ENCODE peak calls at places on chromosome X, in six cellular contexts. One of them, this sample, is unnamed.

GRCh38 chrX:9342581-9343051 is 122.2 kb upstream of the TBL1X start:
- DNase-seq in fibroblast of pulmonary artery: peak
- DNase-seq in lower leg skin: peak
- DNase-seq in thoracic aorta: peak
- DNase-seq in left ventricle myocardium inferior: peak
- DNase-seq in WTC11: peak
- DNase-seq in this sample: no peak

GRCh38 chrX:71533850-71534515 is 1.1 kb downstream of the OGT start:
- DNase-seq in fibroblast of pulmonary artery: peak
- DNase-seq in thoracic aorta: no peak
- DNase-seq in left ventricle myocardium inferior: peak
- DNase-seq in WTC11: peak
- DNase-seq in lower leg skin: peak
- DNase-seq in this sample: no peak

GRCh38 chrX:22987452-22987851 is 12.3 kb upstream of the DDX53 start:
- DNase-seq in thoracic aorta: no peak
- DNase-seq in WTC11: no peak
- DNase-seq in fibroblast of pulmonary artery: no peak
- DNase-seq in lower leg skin: no peak
- DNase-seq in left ventricle myocardium inferior: no peak
- DNase-seq in this sample: no peak

GRCh38 chrX:13064599-13065143 is 20.3 kb upstream of the FAM9C start:
- DNase-seq in fibroblast of pulmonary artery: peak
- DNase-seq in WTC11: no peak
- DNase-seq in lower leg skin: peak
- DNase-seq in left ventricle myocardium inferior: no peak
- DNase-seq in thoracic aorta: no peak
- DNase-seq in this sample: no peak

GRCh38 chrX:102345916-102346315 is 93.9 kb downstream of the NXF2B start:
- DNase-seq in WTC11: peak
- DNase-seq in fibroblast of pulmonary artery: peak
- DNase-seq in left ventricle myocardium inferior: peak
- DNase-seq in thoracic aorta: peak
- DNase-seq in lower leg skin: peak
- DNase-seq in this sample: peak

GRCh38 chrX:13607996-13608365 is 38.6 kb downstream of the EGFL6 start:
- DNase-seq in fibroblast of pulmonary artery: no peak
- DNase-seq in thoracic aorta: no peak
- DNase-seq in WTC11: no peak
- DNase-seq in left ventricle myocardium inferior: no peak
- DNase-seq in lower leg skin: no peak
- DNase-seq in this sample: no peak

GRCh38 chrX:55057691-55058249 is 17.1 kb upstream of the PAGE2B start:
- DNase-seq in thoracic aorta: no peak
- DNase-seq in WTC11: peak
- DNase-seq in fibroblast of pulmonary artery: peak
- DNase-seq in left ventricle myocardium inferior: no peak
- DNase-seq in lower leg skin: peak
- DNase-seq in this sample: no peak

GRCh38 chrX:56784666-56785065 is 55.6 kb downstream of the NBDY start:
- DNase-seq in lower leg skin: no peak
- DNase-seq in WTC11: no peak
- DNase-seq in fibroblast of pulmonary artery: no peak
- DNase-seq in thoracic aorta: no peak
- DNase-seq in left ventricle myocardium inferior: no peak
- DNase-seq in this sample: no peak

GRCh38 chrX:107716045-107716684 is 59.4 kb downstream of the TSC22D3 start:
- DNase-seq in left ventricle myocardium inferior: no peak
- DNase-seq in lower leg skin: no peak
- DNase-seq in fibroblast of pulmonary artery: peak
- DNase-seq in thoracic aorta: no peak
- DNase-seq in WTC11: peak
- DNase-seq in this sample: no peak

GRCh38 chrX:120749141-120749846 is 119.4 kb upstream of the C1GALT1C1 start:
- DNase-seq in fibroblast of pulmonary artery: no peak
- DNase-seq in lower leg skin: no peak
- DNase-seq in thoracic aorta: no peak
- DNase-seq in left ventricle myocardium inferior: no peak
- DNase-seq in WTC11: no peak
- DNase-seq in this sample: no peak

GRCh38 chrX:65596270-65596669 is 61.7 kb upstream of the LAS1L start:
- DNase-seq in WTC11: no peak
- DNase-seq in lower leg skin: no peak
- DNase-seq in fibroblast of pulmonary artery: peak
- DNase-seq in left ventricle myocardium inferior: no peak
- DNase-seq in thoracic aorta: no peak
- DNase-seq in this sample: no peak

GRCh38 chrX:115576676-115577075 is 15.7 kb downstream of the PLS3 start:
- DNase-seq in left ventricle myocardium inferior: no peak
- DNase-seq in thoracic aorta: no peak
- DNase-seq in WTC11: no peak
- DNase-seq in fibroblast of pulmonary artery: no peak
- DNase-seq in lower leg skin: no peak
- DNase-seq in this sample: no peak

GRCh38 chrX:106036716-106037115 is 1.8 kb downstream of the SERPINA7 start:
- DNase-seq in WTC11: no peak
- DNase-seq in fibroblast of pulmonary artery: no peak
- DNase-seq in lower leg skin: no peak
- DNase-seq in left ventricle myocardium inferior: no peak
- DNase-seq in thoracic aorta: no peak
- DNase-seq in this sample: no peak

GRCh38 chrX:19931146-19931545 is 43.7 kb upstream of the SH3KBP1 start:
- DNase-seq in lower leg skin: no peak
- DNase-seq in WTC11: no peak
- DNase-seq in left ventricle myocardium inferior: no peak
- DNase-seq in thoracic aorta: no peak
- DNase-seq in fibroblast of pulmonary artery: no peak
- DNase-seq in this sample: no peak

GRCh38 chrX:107483976-107484726 is 34.7 kb downstream of the FRMPD3 start:
- DNase-seq in fibroblast of pulmonary artery: peak
- DNase-seq in left ventricle myocardium inferior: peak
- DNase-seq in WTC11: peak
- DNase-seq in lower leg skin: no peak
- DNase-seq in thoracic aorta: no peak
- DNase-seq in this sample: no peak

GRCh38 chrX:153903991-153904957 is at the start of gene AVPR2:
- DNase-seq in WTC11: no peak
- DNase-seq in fibroblast of pulmonary artery: no peak
- DNase-seq in left ventricle myocardium inferior: peak
- DNase-seq in thoracic aorta: no peak
- DNase-seq in lower leg skin: no peak
- DNase-seq in this sample: no peak

GRCh38 chrX:106726485-106727437 is at the start of gene RNF128:
- DNase-seq in lower leg skin: peak
- DNase-seq in left ventricle myocardium inferior: no peak
- DNase-seq in fibroblast of pulmonary artery: peak
- DNase-seq in thoracic aorta: no peak
- DNase-seq in WTC11: peak
- DNase-seq in this sample: no peak

GRCh38 chrX:10726647-10727046 is 106.3 kb upstream of the MID1 start:
- DNase-seq in lower leg skin: no peak
- DNase-seq in WTC11: no peak
- DNase-seq in fibroblast of pulmonary artery: peak
- DNase-seq in thoracic aorta: no peak
- DNase-seq in left ventricle myocardium inferior: no peak
- DNase-seq in this sample: no peak

GRCh38 chrX:38375888-38376287 is 23.5 kb downstream of the OTC start:
- DNase-seq in thoracic aorta: no peak
- DNase-seq in fibroblast of pulmonary artery: peak
- DNase-seq in left ventricle myocardium inferior: no peak
- DNase-seq in lower leg skin: no peak
- DNase-seq in WTC11: no peak
- DNase-seq in this sample: no peak

GRCh38 chrX:42020225-42020624 is 96.9 kb upstream of the CASK start:
- DNase-seq in WTC11: no peak
- DNase-seq in left ventricle myocardium inferior: no peak
- DNase-seq in fibroblast of pulmonary artery: no peak
- DNase-seq in lower leg skin: no peak
- DNase-seq in thoracic aorta: no peak
- DNase-seq in this sample: no peak

GRCh38 chrX:38473715-38474114 is 87.6 kb upstream of the TSPAN7 start:
- DNase-seq in WTC11: no peak
- DNase-seq in lower leg skin: no peak
- DNase-seq in thoracic aorta: no peak
- DNase-seq in left ventricle myocardium inferior: no peak
- DNase-seq in fibroblast of pulmonary artery: no peak
- DNase-seq in this sample: no peak

GRCh38 chrX:10140264-10140663 is 16.5 kb upstream of the CLCN4 start:
- DNase-seq in fibroblast of pulmonary artery: no peak
- DNase-seq in thoracic aorta: no peak
- DNase-seq in left ventricle myocardium inferior: no peak
- DNase-seq in WTC11: no peak
- DNase-seq in lower leg skin: no peak
- DNase-seq in this sample: no peak

GRCh38 chrX:49002091-49002935 is at the start of gene GRIPAP1:
- DNase-seq in lower leg skin: peak
- DNase-seq in WTC11: peak
- DNase-seq in fibroblast of pulmonary artery: peak
- DNase-seq in left ventricle myocardium inferior: peak
- DNase-seq in thoracic aorta: peak
- DNase-seq in this sample: no peak

GRCh38 chrX:73979551-73980131 is 324.3 kb upstream of the ZCCHC13 start:
- DNase-seq in lower leg skin: no peak
- DNase-seq in thoracic aorta: no peak
- DNase-seq in WTC11: no peak
- DNase-seq in left ventricle myocardium inferior: no peak
- DNase-seq in fibroblast of pulmonary artery: no peak
- DNase-seq in this sample: no peak

GRCh38 chrX:129650183-129650689 is 4.5 kb downstream of the APLN start:
- DNase-seq in lower leg skin: no peak
- DNase-seq in WTC11: no peak
- DNase-seq in left ventricle myocardium inferior: no peak
- DNase-seq in fibroblast of pulmonary artery: no peak
- DNase-seq in thoracic aorta: no peak
- DNase-seq in this sample: no peak

GRCh38 chrX:23952984-23953907 is 45.4 kb downstream of the CXorf58 start:
- DNase-seq in WTC11: peak
- DNase-seq in thoracic aorta: no peak
- DNase-seq in lower leg skin: no peak
- DNase-seq in fibroblast of pulmonary artery: no peak
- DNase-seq in left ventricle myocardium inferior: no peak
- DNase-seq in this sample: no peak

GRCh38 chrX:155028192-155028591 is 1.5 kb downstream of the FUNDC2 start:
- DNase-seq in left ventricle myocardium inferior: no peak
- DNase-seq in lower leg skin: no peak
- DNase-seq in fibroblast of pulmonary artery: no peak
- DNase-seq in thoracic aorta: no peak
- DNase-seq in WTC11: no peak
- DNase-seq in this sample: no peak
- TF ChIP-seq CTCF in left ventricle myocardium inferior: no peak
- TF ChIP-seq CTCF in lower leg skin: no peak
- TF ChIP-seq CTCF in fibroblast of pulmonary artery: no peak
- TF ChIP-seq CTCF in thoracic aorta: no peak
- TF ChIP-seq CTCF in WTC11: no peak
- TF ChIP-seq CTCF in this sample: no peak

GRCh38 chrX:85544609-85545008 is 165.1 kb upstream of the POF1B start:
- DNase-seq in fibroblast of pulmonary artery: peak
- DNase-seq in WTC11: no peak
- DNase-seq in lower leg skin: no peak
- DNase-seq in left ventricle myocardium inferior: no peak
- DNase-seq in thoracic aorta: no peak
- DNase-seq in this sample: no peak
- TF ChIP-seq CTCF in fibroblast of pulmonary artery: peak
- TF ChIP-seq CTCF in WTC11: no peak
- TF ChIP-seq CTCF in lower leg skin: no peak
- TF ChIP-seq CTCF in left ventricle myocardium inferior: peak
- TF ChIP-seq CTCF in thoracic aorta: peak
- TF ChIP-seq CTCF in this sample: no peak

DNA sequence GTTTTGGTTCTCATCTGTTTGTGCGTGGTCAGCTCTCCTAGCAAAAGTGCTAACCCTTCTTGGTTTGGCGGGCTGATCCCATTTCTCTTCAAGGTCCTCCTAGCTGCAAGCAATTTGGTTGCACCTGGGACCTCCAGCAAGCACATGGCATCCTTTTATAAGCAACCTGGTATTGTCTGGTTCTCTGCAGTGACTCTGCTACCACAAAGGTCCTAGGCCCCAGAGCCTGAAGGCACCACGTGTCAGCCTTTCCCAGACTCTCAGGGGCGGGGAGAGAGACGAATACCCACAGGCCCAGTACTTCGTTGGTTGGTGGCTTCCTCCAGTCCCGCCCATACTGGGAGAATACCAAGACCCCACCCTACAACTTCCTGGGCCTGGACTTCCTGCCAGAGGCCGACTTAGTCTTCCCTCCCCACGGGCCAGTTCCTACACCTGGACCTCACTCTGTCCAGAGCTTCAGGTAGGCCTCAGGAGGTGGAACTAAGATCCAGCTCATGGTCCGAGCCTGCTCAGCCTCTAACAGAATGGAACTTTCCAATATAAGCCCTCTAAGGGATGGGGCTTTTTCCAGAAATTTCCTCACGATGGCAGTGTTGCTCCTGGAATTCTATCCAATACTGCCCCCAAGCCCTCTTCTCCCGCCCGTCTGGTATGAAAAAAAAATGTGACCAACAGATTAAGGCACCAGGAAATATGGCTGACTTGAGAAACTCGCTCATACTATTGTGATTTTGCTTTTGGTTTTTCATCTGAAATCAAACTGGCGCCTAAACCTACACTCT is 192.5 kb upstream of the STK26 start:
- DNase-seq in lower leg skin: peak
- DNase-seq in WTC11: peak
- DNase-seq in left ventricle myocardium inferior: peak
- DNase-seq in thoracic aorta: no peak
- DNase-seq in fibroblast of pulmonary artery: peak
- DNase-seq in this sample: peak
- TF ChIP-seq CTCF in lower leg skin: no peak
- TF ChIP-seq CTCF in WTC11: no peak
- TF ChIP-seq CTCF in left ventricle myocardium inferior: peak
- TF ChIP-seq CTCF in thoracic aorta: no peak
- TF ChIP-seq CTCF in fibroblast of pulmonary artery: peak
- TF ChIP-seq CTCF in this sample: no peak

DNA sequence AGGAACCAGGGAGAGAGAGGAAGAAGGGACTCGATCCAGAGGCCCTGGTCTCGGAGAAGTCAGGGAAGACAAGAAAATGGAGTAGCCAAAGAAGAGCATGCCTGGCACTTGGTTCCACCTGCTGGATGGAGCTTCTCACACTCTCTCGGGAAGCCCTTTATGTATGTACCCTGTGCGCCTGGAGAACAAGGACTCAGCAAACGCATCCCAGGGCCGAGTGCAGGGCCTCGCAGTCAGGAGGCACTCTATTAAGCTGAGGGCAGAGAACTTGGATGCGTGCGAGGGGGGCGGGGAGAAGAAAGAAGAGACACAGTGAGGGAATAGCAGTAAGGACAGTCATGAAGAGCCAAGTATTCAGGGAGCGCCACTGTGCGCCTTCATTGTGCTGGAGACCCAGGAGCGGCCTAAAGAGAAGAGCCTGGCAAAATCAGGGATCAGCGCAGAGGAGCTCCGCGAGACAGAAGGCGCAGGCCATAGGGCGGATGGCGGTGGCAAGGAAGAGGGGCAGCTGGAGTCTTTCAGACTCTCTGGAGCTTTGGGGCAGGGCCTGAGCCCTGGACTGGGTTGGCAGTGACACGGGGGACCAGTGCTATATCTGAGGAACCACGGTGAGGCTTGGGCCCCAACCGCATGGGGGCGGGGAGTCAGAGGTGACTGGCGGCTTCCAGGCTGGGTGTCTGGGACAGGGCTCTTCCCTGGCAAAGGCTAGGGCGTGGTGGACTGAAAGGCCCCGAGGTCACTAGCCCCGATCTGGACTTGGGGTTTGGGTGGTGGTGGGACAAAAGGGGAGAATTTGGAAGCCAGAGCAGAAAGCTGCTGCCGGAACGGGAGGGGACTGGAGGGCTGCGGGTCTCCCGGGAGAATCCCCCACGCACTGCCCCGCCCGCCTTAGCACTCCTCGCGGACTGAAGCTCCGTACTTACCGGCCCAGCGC is 1.9 kb upstream of the SEPTIN6 start:
- DNase-seq in thoracic aorta: no peak
- DNase-seq in fibroblast of pulmonary artery: no peak
- DNase-seq in WTC11: peak
- DNase-seq in left ventricle myocardium inferior: no peak
- DNase-seq in lower leg skin: no peak
- DNase-seq in this sample: no peak
- TF ChIP-seq CTCF in thoracic aorta: no peak
- TF ChIP-seq CTCF in fibroblast of pulmonary artery: no peak
- TF ChIP-seq CTCF in WTC11: no peak
- TF ChIP-seq CTCF in left ventricle myocardium inferior: no peak
- TF ChIP-seq CTCF in lower leg skin: no peak
- TF ChIP-seq CTCF in this sample: no peak